ENCODE peak calls at places on chromosomes 6 and 20, in nine cellular contexts. S, C, Q, Y, J, H, K, L and N are unnamed samples.

GRCh38 chr6:71406871-71407860 is 118.6 kb downstream of the OGFRL1 start:
- DNase-seq in S (no peak), C (no peak), Q (no peak), Y (no peak), J (no peak), H (no peak), K (no peak), L (no peak), N (no peak)

GRCh38 chr6:99019341-99019740 is 71.6 kb upstream of the FBXL4 start:
- DNase-seq in S (no peak), C (no peak), Q (no peak), Y (no peak), J (no peak), H (peak), K (no peak), L (no peak), N (no peak)

GRCh38 chr20:19867940-19868371 is 109.9 kb downstream of the RIN2 start:
- DNase-seq in S (no peak), C (no peak), Q (no peak), Y (no peak), J (no peak), H (no peak), K (no peak), L (no peak), N (no peak)

GRCh38 chr20:53707341-53708102 is 113.9 kb upstream of the ZNF217 start:
- DNase-seq in S (no peak), C (no peak), Q (no peak), Y (no peak), J (no peak), H (peak), K (no peak), L (peak), N (no peak)

GRCh38 chr6:39920147-39920546 is 14.1 kb downstream of the MOCS1 start:
- DNase-seq in S (no peak), C (no peak), Q (no peak), Y (no peak), J (peak), H (no peak), K (no peak), L (no peak), N (no peak)

GRCh38 chr6:46053034-46053933 is 37.6 kb upstream of the CLIC5 start:
- DNase-seq in S (no peak), C (no peak), Q (no peak), Y (no peak), J (peak), H (no peak), K (peak), L (no peak), N (no peak)

GRCh38 chr6:32070814-32071466 is 32.7 kb downstream of the CYP21A2 start:
- DNase-seq in S (no peak), C (no peak), Q (no peak), Y (no peak), J (no peak), H (no peak), K (no peak), L (no peak), N (no peak)

GRCh38 chr6:81753709-81754678 is 1.5 kb upstream of the TENT5A start:
- DNase-seq in S (peak), C (peak), Q (peak), Y (peak), J (peak), H (peak), K (peak), L (peak), N (no peak)

GRCh38 chr6:137155830-137156229 is 17.6 kb downstream of the IL22RA2 start:
- DNase-seq in S (no peak), C (no peak), Q (no peak), Y (no peak), J (peak), H (peak), K (no peak), L (no peak), N (no peak)

GRCh38 chr20:10157539-10157938 is 61.1 kb upstream of the SNAP25 start:
- DNase-seq in S (no peak), C (no peak), Q (no peak), Y (no peak), J (no peak), H (no peak), K (no peak), L (no peak), N (no peak)

GRCh38 chr6:169775321-169775720 is 23.9 kb downstream of the ERMARD start:
- DNase-seq in S (no peak), C (no peak), Q (no peak), Y (no peak), J (no peak), H (no peak), K (no peak), L (no peak), N (no peak)

GRCh38 chr20:48723308-48724264 is 104.2 kb downstream of the PREX1 start:
- DNase-seq in S (no peak), C (no peak), Q (no peak), Y (no peak), J (no peak), H (no peak), K (no peak), L (no peak), N (no peak)

GRCh38 chr20:59752101-59752586 is 147.8 kb downstream of the PHACTR3 start:
- DNase-seq in S (no peak), C (no peak), Q (no peak), Y (no peak), J (no peak), H (no peak), K (no peak), L (peak), N (no peak)

GRCh38 chr20:34703061-34703572 is 1.0 kb upstream of the TP53INP2 start:
- DNase-seq in S (no peak), C (no peak), Q (no peak), Y (no peak), J (no peak), H (no peak), K (peak), L (peak), N (no peak)

GRCh38 chr6:136723780-136724179 is 68.5 kb downstream of the MAP3K5 start:
- DNase-seq in S (peak), C (no peak), Q (no peak), Y (no peak), J (peak), H (peak), K (peak), L (no peak), N (no peak)

GRCh38 chr6:141726158-141726557 is 406.6 kb upstream of the GJE1 start:
- DNase-seq in S (no peak), C (no peak), Q (no peak), Y (peak), J (no peak), H (peak), K (no peak), L (peak), N (no peak)

GRCh38 chr20:37295001-37295400 is 5.5 kb downstream of the MANBAL start:
- DNase-seq in S (no peak), C (no peak), Q (no peak), Y (no peak), J (peak), H (peak), K (peak), L (no peak), N (no peak)

GRCh38 chr6:124535746-124536145 is 426.5 kb upstream of the RNF217 start:
- DNase-seq in S (no peak), C (no peak), Q (no peak), Y (no peak), J (no peak), H (peak), K (peak), L (peak), N (no peak)

GRCh38 chr20:57247292-57247975 is 19.0 kb downstream of the BMP7 start:
- DNase-seq in S (no peak), C (no peak), Q (no peak), Y (no peak), J (no peak), H (no peak), K (no peak), L (no peak), N (no peak)

GRCh38 chr6:16546851-16547250 is 214.4 kb downstream of the ATXN1 start:
- DNase-seq in S (no peak), C (no peak), Q (no peak), Y (no peak), J (no peak), H (no peak), K (no peak), L (no peak), N (no peak)

GRCh38 chr20:32168184-32168910 is 39.2 kb downstream of the PLAGL2 start:
- DNase-seq in S (no peak), C (no peak), Q (no peak), Y (no peak), J (no peak), H (peak), K (peak), L (no peak), N (peak)

GRCh38 chr6:84026721-84027164 is 6.8 kb upstream of the MRAP2 start:
- DNase-seq in S (no peak), C (peak), Q (no peak), Y (no peak), J (peak), H (no peak), K (peak), L (no peak), N (no peak)

GRCh38 chr20:44583179-44583578 is 800 bp downstream of the PKIG start:
- DNase-seq in S (no peak), C (no peak), Q (no peak), Y (no peak), J (no peak), H (no peak), K (no peak), L (no peak), N (no peak)

GRCh38 chr20:39576786-39577185 is 614.6 kb downstream of the DHX35 start:
- DNase-seq in S (no peak), C (no peak), Q (no peak), Y (no peak), J (no peak), H (no peak), K (no peak), L (no peak), N (no peak)

GRCh38 chr20:33796907-33797544 is 14.1 kb upstream of the CHMP4B start:
- DNase-seq in S (no peak), C (no peak), Q (no peak), Y (no peak), J (peak), H (no peak), K (peak), L (no peak), N (no peak)

GRCh38 chr6:116779569-116780164 is 14.1 kb upstream of the FAM162B start:
- DNase-seq in S (no peak), C (peak), Q (no peak), Y (no peak), J (peak), H (peak), K (peak), L (peak), N (peak)

GRCh38 chr6:116682334-116682712 is 1.3 kb downstream of the KPNA5 start:
- DNase-seq in S (peak), C (no peak), Q (no peak), Y (no peak), J (peak), H (peak), K (peak), L (peak), N (no peak)

GRCh38 chr20:56924316-56924975 is 295.3 kb downstream of the TFAP2C start:
- DNase-seq in S (no peak), C (no peak), Q (no peak), Y (no peak), J (no peak), H (no peak), K (no peak), L (no peak), N (no peak)